ENCODE peak calls at places on chromosomes 7 and 10, in five cellular contexts. H is substantia nigra; W is GOT3; B is stimulated activated CD8-positive, alpha-beta memory T cell treated with anti-CD3 and anti-CD28 coated beads, Interleukin-2, amount 100 ng/mL, for 48 hours; D is activated CD8-positive, alpha-beta memory T cell treated with anti-CD3 and anti-CD28 coated beads for 4 hours. Z is an unnamed sample.

GRCh38 chr10:116870949-116871348 is 21.6 kb downstream of the ENO4 start:
- DNase-seq in D (no peak), W (no peak), B (no peak), H (no peak), Z (no peak)

GRCh38 chr7:46243406-46243805 is 322.3 kb upstream of the IGFBP3 start:
- DNase-seq in W (no peak), D (no peak), H (no peak), B (no peak), Z (no peak)

GRCh38 chr10:76397210-76397881 is 965.9 kb downstream of the LRMDA start:
- DNase-seq in H (no peak), B (no peak), W (no peak), D (no peak), Z (no peak)

GRCh38 chr10:67812007-67812406 is 26.0 kb downstream of the DNAJC12 start:
- DNase-seq in W (no peak), H (no peak), B (no peak), D (no peak), Z (no peak)

GRCh38 chr7:76509931-76510877 is at the start of gene UPK3B:
- DNase-seq in W (no peak), D (no peak), H (no peak), B (no peak), Z (peak; percentile 25)

GRCh38 chr10:84789050-84789449 is 460.7 kb downstream of the CCSER2 start:
- DNase-seq in B (no peak), H (no peak), D (no peak), W (no peak), Z (no peak)

GRCh38 chr10:90023950-90024349 is 322.6 kb downstream of the KIF20B start:
- DNase-seq in D (no peak), B (no peak), W (no peak), H (no peak), Z (no peak)

GRCh38 chr7:157738064-157738460 is 401.3 kb downstream of the DNAJB6 start:
- DNase-seq in B (no peak), H (no peak), D (no peak), W (no peak), Z (peak; percentile 4)

GRCh38 chr7:1950066-1950622 is 280.1 kb downstream of the ELFN1 start:
- DNase-seq in D (no peak), W (no peak), H (no peak), B (no peak), Z (no peak)

GRCh38 chr10:85447690-85448089 is 918.9 kb downstream of the GRID1 start:
- DNase-seq in B (no peak), W (no peak), H (no peak), D (no peak), Z (no peak)

GRCh38 chr7:99919814-99920618 is 686 bp upstream of the TRIM4 start:
- DNase-seq in H (no peak), D (no peak), W (no peak), B (no peak), Z (no peak)